ENCODE peak calls at places on chromosomes 7 and 10, in four cellular contexts. G, K, Y and W are unnamed samples.

GRCh38 chr7:378551-379455 is 88.8 kb downstream of the FOXL3 start:
- DNase-seq in G (no peak), K (no peak), Y (peak; percentile 34), W (no peak)

GRCh38 chr10:11088709-11089108 is 71.0 kb downstream of the CELF2 start:
- DNase-seq in G (no peak), K (no peak), Y (no peak), W (no peak)

GRCh38 chr10:110006358-110007170 is 1.2 kb upstream of the ADD3 start:
- DNase-seq in G (peak; percentile 31), K (peak; percentile 45), Y (peak; percentile 16), W (no peak)

GRCh38 chr10:6343321-6344010 is 140.7 kb downstream of the PFKFB3 start:
- DNase-seq in G (no peak), K (no peak), Y (no peak), W (no peak)

GRCh38 chr10:102114861-102115618 is 5.1 kb downstream of the LDB1 start:
- DNase-seq in G (peak; percentile 76), K (peak; percentile 92), Y (peak; percentile 88), W (no peak)

GRCh38 chr10:44706745-44707144 is 204.4 kb upstream of the TMEM72 start:
- DNase-seq in G (no peak), K (no peak), Y (no peak), W (peak; percentile 3)

GRCh38 chr7:29331163-29331562 is 136.6 kb downstream of the CHN2 start:
- DNase-seq in G (no peak), K (no peak), Y (no peak), W (no peak)

GRCh38 chr10:34145751-34146150 is 669.3 kb downstream of the PARD3 start:
- DNase-seq in G (no peak), K (no peak), Y (no peak), W (no peak)

GRCh38 chr10:65861249-65861648 is 1064.6 kb upstream of the LRRTM3 start:
- DNase-seq in G (no peak), K (no peak), Y (no peak), W (peak; percentile 28)

GRCh38 chr10:127441350-127442219 is 107.5 kb upstream of the NPS start:
- DNase-seq in G (no peak), K (no peak), Y (no peak), W (no peak)

GRCh38 chr7:22935269-22935668 is 78.7 kb downstream of the HYCC1 start:
- DNase-seq in G (no peak), K (no peak), Y (no peak), W (no peak)

GRCh38 chr7:5284304-5285281 is 1.9 kb downstream of the SLC29A4 start:
- DNase-seq in G (peak; percentile 83), K (peak; percentile 70), Y (peak; percentile 90), W (peak; percentile 54)

GRCh38 chr7:71480814-71481213 is 348.9 kb downstream of the GALNT17 start:
- DNase-seq in G (no peak), K (no peak), Y (no peak), W (no peak)

GRCh38 chr10:2037966-2038493 is 300.7 kb upstream of the ADARB2 start:
- DNase-seq in G (no peak), K (no peak), Y (no peak), W (no peak)

GRCh38 chr7:108059526-108059925 is 56.6 kb upstream of the LAMB1 start:
- DNase-seq in G (no peak), K (no peak), Y (no peak), W (no peak)

GRCh38 chr7:129502708-129503685 is 666 bp downstream of the SMKR1 start:
- DNase-seq in G (peak; percentile 57), K (no peak), Y (peak; percentile 90), W (no peak)

GRCh38 chr10:47318706-47319105 is 3.5 kb upstream of the GDF2 start:
- DNase-seq in G (peak; percentile 29), K (peak; percentile 44), Y (no peak), W (peak; percentile 39)

GRCh38 chr10:117004627-117005453 is at the start of gene SHTN1:
- DNase-seq in G (peak; percentile 75), K (peak; percentile 85), Y (peak; percentile 82), W (peak; percentile 84)

DNA sequence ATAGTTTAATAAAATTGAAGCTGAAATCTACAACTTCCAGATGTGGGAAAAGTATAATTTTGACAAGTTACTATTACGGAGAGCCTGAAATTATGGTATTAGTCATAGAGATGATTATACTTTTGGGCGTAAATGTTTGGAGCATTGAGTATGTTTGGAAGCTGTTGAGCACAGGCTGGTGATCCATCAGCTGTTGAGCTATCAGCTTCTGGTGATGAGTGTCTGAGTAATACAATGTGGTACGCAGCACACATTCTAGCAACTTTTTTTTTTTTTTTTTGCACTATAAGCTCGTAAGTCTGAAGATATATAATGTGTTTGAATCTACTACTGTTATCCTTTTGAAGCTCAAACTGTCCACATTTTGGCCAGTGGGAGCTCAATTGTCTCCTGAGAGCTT is 123.4 kb downstream of the ATE1 start:
- DNase-seq in G (no peak), K (no peak), Y (no peak), W (no peak)
- TF ChIP-seq MAX in G (no peak), K (no peak), Y (no peak), W (no peak)

GRCh38 chr10:16948335-16948734 is 131.1 kb upstream of the RSU1 start:
- DNase-seq in G (no peak), K (no peak), Y (no peak), W (no peak)
- TF ChIP-seq MAX in G (no peak), K (no peak), Y (no peak), W (no peak)

GRCh38 chr7:33494473-33494872 is 365.1 kb downstream of the BBS9 start:
- DNase-seq in G (no peak), K (no peak), Y (no peak), W (no peak)
- TF ChIP-seq MAX in G (no peak), K (no peak), Y (no peak), W (no peak)

GRCh38 chr7:110646814-110647213 is 444.1 kb upstream of the LRRN3 start:
- DNase-seq in G (no peak), K (no peak), Y (no peak), W (no peak)
- TF ChIP-seq MAX in G (no peak), K (no peak), Y (no peak), W (no peak)

GRCh38 chr7:73841689-73842247 is 548 bp downstream of the METTL27 start:
- DNase-seq in G (peak; percentile 44), K (peak; percentile 45), Y (peak; percentile 69), W (no peak)

GRCh38 chr7:73847941-73848723 is 5.8 kb upstream of the METTL27 start:
- DNase-seq in G (no peak), K (no peak), Y (no peak), W (no peak)

GRCh38 chr7:73842248-73842895 is at the start of gene METTL27:
- DNase-seq in G (peak; percentile 98), K (peak; percentile 97), Y (peak; percentile 100), W (peak; percentile 88)

GRCh38 chr7:73844131-73844547 is 1.8 kb upstream of the METTL27 start:
- DNase-seq in G (no peak), K (peak; percentile 44), Y (no peak), W (no peak)

DNA sequence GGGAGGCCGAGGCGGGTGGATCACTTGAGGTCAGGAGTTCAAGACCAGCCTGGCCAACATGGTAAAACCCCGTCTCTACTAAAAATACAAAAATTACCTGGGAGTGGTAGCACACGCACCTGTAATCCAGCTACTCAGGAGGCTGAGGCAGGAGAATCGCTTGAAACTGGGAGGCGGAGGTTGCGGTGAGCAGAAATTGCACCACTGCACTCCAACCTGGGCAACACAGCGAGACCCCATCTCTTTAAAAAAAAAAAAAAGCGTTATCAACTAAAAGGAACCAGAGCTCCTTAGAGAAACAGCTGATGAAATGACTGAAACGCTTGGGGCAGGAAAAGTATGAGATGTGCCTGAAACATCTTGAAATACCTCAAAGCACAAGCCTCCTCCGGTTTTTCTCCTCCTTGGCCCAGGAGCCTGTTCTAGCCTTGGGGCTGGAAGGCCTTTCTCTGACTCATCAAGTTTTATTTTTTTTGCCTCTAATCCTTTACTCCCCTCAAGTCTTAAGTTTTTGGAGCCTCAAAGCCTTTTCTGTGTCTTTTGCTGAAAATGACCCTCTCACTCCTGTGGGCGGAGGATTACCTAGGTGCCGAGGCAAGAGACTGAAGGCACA is 2.6 kb upstream of the METTL27 start:
- DNase-seq in G (no peak), K (no peak), Y (no peak), W (no peak)
- TF ChIP-seq MAX in G (no peak), K (no peak), Y (no peak), W (no peak)

GRCh38 chr7:139452948-139453672 is 30.4 kb downstream of the KLRG2 start:
- DNase-seq in G (no peak), K (no peak), Y (no peak), W (no peak)

GRCh38 chr7:139455789-139456188 is 27.7 kb downstream of the KLRG2 start:
- DNase-seq in G (no peak), K (no peak), Y (no peak), W (no peak)

GRCh38 chr7:139453673-139454321 is 29.7 kb downstream of the KLRG2 start:
- DNase-seq in G (no peak), K (no peak), Y (no peak), W (no peak)

GRCh38 chr7:139450851-139451250 is 32.6 kb downstream of the KLRG2 start:
- DNase-seq in G (no peak), K (no peak), Y (no peak), W (no peak)

GRCh38 chr7:139451638-139452037 is 31.8 kb downstream of the KLRG2 start:
- DNase-seq in G (no peak), K (peak; percentile 72), Y (no peak), W (no peak)
- TF ChIP-seq MAX in G (no peak), K (peak; percentile 50), Y (no peak), W (no peak)

DNA sequence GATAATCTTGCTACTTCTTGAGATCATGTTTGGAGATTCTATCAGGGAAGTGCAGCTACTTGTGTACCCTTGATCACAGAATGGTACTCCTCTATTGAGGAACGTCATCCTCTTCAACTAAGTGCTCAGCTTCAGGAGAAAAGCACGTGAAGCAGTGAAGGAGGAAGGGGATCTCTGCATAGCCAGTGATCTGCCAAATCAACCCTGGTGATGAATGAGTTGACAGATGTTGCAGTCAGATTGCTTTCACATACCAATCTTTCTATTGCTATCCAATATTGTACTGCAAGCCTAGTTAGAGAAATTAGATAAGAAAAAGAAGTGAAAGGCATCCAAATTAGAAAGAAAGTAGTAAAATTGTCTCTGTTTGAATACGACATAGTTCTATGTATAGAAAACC is 309.4 kb downstream of the TWIST1 start:
- DNase-seq in G (no peak), K (no peak), Y (no peak), W (no peak)
- TF ChIP-seq MAX in G (no peak), K (no peak), Y (no peak), W (no peak)

DNA sequence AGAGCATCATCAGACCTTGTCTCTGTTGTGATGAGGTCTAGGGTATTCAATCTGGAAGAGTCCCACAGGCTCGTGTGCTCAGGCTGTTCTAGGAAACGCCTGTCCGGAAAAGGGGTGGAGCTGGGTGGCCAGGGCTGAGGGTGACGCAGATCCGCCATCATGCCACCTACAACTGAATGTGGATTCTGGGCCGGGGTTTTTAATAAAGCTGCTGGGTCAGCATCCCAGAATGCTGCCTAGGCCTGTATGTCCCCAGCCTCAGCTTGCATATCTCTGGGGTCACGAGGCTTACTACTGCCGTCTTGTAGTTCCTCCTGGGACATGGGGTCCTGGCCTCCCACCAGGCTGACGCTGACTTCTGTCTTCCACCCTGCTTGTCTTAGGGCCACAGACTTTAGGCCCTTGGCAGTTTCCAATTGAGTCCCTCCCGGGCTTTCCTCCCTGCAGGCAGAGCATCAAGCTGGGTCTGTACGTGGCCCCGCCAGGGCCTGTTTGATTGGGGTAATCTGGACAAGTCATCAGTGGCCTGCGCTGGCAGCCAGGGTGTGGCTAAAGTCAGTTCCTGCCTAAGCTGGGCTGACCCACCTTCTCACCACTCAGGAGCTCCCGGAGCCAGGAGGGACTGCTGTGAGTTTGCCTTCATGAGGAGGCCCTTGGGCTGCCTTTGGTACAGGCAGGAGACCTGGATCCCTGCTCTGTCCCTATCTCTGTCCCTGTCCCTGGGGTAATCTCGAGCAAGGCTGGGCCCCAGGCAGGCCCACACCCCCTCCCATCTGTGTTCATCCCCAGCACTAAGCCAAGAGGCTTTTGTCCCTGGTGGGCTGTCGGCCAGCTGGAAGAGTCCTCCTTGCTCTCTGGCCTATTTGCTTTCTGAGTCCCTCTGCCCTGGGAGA is 79.9 kb downstream of the ZMIZ1 start:
- DNase-seq in G (no peak), K (peak; percentile 93), Y (peak; percentile 75), W (no peak)
- TF ChIP-seq MAX in G (no peak), K (no peak), Y (no peak), W (no peak)